ENCODE peak calls at places on chromosomes 6 and 20, in five cellular contexts. T is HepG2, O is HEK293T, W is SK-N-SH, N is K562. Y is an unnamed sample.

GRCh38 chr6:135291288-135292116 is 110.4 kb downstream of the MYB start:
- DNase-seq in T (peak), O (no peak), W (no peak), N (peak), Y (no peak)

GRCh38 chr20:41177636-41178035 is 40.3 kb downstream of the PLCG1 start:
- DNase-seq in T (no peak), O (no peak), W (no peak), N (no peak), Y (no peak)

GRCh38 chr6:170007468-170008240 is 256.2 kb downstream of the ERMARD start:
- DNase-seq in T (no peak), O (no peak), W (peak), N (no peak), Y (no peak)

GRCh38 chr6:150303256-150303655 is 65.6 kb upstream of the IYD start:
- DNase-seq in T (no peak), O (no peak), W (no peak), N (no peak), Y (no peak)

GRCh38 chr20:3786665-3787639 is at the start of gene CENPB:
- DNase-seq in T (peak), O (peak), W (peak), N (peak), Y (no peak)

GRCh38 chr6:33000053-33000452 is 9.3 kb downstream of the HLA-DOA start:
- DNase-seq in T (peak), O (peak), W (no peak), N (no peak), Y (no peak)

GRCh38 chr20:21380711-21381110 is 16.6 kb downstream of the NKX2-4 start:
- DNase-seq in T (no peak), O (no peak), W (no peak), N (no peak), Y (no peak)

GRCh38 chr6:1461736-1462135 is 72.4 kb downstream of the FOXF2 start:
- DNase-seq in T (no peak), O (no peak), W (no peak), N (no peak), Y (no peak)

GRCh38 chr6:54191460-54191859 is 80.2 kb downstream of the MLIP start:
- DNase-seq in T (no peak), O (no peak), W (no peak), N (no peak), Y (no peak)

GRCh38 chr20:1900321-1900791 is 5.1 kb downstream of the SIRPA start:
- DNase-seq in T (peak), O (peak), W (peak), N (peak), Y (no peak)

GRCh38 chr6:116251568-116252384 is 2.1 kb downstream of the TSPYL4 start:
- DNase-seq in T (no peak), O (no peak), W (no peak), N (no peak), Y (no peak)

GRCh38 chr6:88866856-88867255 is 96.6 kb downstream of the RNGTT start:
- DNase-seq in T (no peak), O (no peak), W (no peak), N (no peak), Y (no peak)

GRCh38 chr6:137240168-137240567 is 21.0 kb upstream of the IFNGR1 start:
- DNase-seq in T (peak), O (no peak), W (no peak), N (no peak), Y (no peak)

GRCh38 chr6:7691675-7692452 is 34.0 kb upstream of the BMP6 start:
- DNase-seq in T (peak), O (no peak), W (no peak), N (peak), Y (no peak)

GRCh38 chr6:53651764-53652401 is 13.7 kb downstream of the KLHL31 start:
- DNase-seq in T (peak), O (peak), W (peak), N (no peak), Y (no peak)

GRCh38 chr20:64160536-64161495 is 3.4 kb upstream of the MYT1 start:
- DNase-seq in T (no peak), O (no peak), W (no peak), N (no peak), Y (no peak)

GRCh38 chr6:157281570-157281969 is 41.7 kb downstream of the TMEM242 start:
- DNase-seq in T (no peak), O (no peak), W (peak), N (peak), Y (no peak)

GRCh38 chr20:17882065-17882833 is 86.3 kb downstream of the SNX5 start:
- DNase-seq in T (peak), O (no peak), W (no peak), N (no peak), Y (no peak)

GRCh38 chr20:5674176-5674660 is 76.0 kb upstream of the SHLD1 start:
- DNase-seq in T (peak), O (no peak), W (no peak), N (no peak), Y (peak)

DNA sequence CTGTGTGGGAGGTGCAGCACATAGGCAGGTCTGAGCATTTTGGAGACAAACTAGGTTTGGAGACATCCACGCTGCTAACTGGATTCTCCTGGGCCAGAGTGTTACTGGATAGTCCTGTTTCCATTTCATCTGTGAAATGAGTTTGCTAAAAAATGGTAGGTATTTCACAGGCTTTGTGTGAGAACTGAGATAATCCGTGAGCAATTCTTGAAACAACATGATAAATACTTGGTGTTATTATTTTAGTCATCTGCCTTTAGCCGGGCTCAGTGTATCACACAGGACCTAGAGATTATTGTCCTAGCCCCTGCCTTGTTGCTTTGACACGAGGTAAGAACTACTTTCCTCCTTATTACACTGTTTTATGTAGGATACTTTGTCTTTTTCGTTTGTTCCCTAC is 63.0 kb downstream of the PRR18 start:
- DNase-seq in T (no peak), O (no peak), W (no peak), N (no peak), Y (no peak)
- TF ChIP-seq FOXM1 in T (no peak), O (no peak), W (no peak), N (no peak), Y (no peak)

GRCh38 chr6:16653226-16653625 is 108.0 kb downstream of the ATXN1 start:
- DNase-seq in T (no peak), O (no peak), W (no peak), N (no peak), Y (no peak)
- TF ChIP-seq FOXM1 in T (no peak), O (no peak), W (no peak), N (no peak), Y (no peak)

DNA sequence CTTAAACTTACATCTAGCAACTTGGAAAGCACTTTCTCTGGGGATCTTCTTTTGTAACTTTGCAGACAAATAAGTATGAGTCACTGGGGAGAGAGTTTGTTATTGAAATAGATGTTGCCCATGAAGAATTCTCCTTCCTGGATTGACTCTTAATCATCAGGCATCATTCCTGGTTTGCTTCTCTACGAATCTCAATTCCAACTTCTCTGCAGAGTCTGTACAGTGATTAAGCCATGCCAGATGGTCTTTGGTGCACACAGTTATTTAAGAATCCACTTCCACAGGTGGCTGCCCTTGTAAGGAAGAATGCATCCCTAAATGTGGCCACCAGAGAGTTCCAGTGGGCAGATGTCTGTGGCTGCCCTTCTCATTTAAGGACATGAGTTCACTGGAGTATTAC is 25.7 kb downstream of the MYCT1 start:
- DNase-seq in T (no peak), O (no peak), W (no peak), N (no peak), Y (no peak)
- TF ChIP-seq FOXM1 in T (no peak), O (no peak), W (no peak), N (no peak), Y (no peak)

DNA sequence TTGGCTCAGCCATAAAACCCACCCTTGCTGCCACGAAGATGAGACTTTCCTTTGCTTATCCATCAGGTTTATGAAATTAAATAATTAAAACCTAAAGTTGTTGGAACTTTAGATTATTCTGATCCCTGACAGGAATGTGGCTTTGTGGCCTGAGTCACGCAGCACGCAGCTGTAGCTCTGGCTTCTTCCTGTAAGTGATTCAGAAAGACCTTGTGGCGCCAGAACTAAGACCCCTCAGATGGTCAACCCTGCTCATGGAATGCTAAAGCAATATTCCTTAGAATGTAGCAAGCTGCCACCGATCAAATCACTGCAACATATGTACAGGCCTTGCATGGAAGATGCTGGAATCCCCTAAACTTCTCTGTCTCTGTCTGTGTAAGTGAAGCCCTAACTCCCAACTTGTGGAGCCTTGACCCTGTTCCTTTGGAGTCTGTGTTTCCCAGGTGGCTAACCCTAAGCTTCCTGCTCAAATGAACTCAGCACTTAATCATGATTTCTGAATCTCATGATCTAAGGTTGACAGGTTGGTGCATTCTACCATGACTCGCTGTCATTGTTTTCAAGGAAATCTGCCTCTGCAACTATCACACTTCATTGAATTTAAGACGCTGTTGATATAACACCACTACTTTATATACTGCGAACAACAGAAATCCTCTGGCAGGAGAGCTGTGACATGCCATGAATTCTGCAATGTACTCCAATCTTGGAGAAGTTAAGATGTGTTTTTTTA is 111.2 kb upstream of the CST7 start:
- DNase-seq in T (no peak), O (no peak), W (no peak), N (no peak), Y (no peak)
- TF ChIP-seq FOXM1 in T (no peak), O (no peak), W (no peak), N (no peak), Y (no peak)

GRCh38 chr6:132399376-132400074 is 1.8 kb downstream of the MOXD1 start:
- DNase-seq in T (no peak), O (no peak), W (no peak), N (no peak), Y (no peak)
- TF ChIP-seq FOXM1 in T (no peak), O (no peak), W (no peak), N (no peak), Y (no peak)

GRCh38 chr6:21599074-21599639 is 5.6 kb downstream of the SOX4 start:
- DNase-seq in T (no peak), O (no peak), W (no peak), N (no peak), Y (no peak)

GRCh38 chr6:21603516-21603952 is 10.0 kb downstream of the SOX4 start:
- DNase-seq in T (no peak), O (no peak), W (no peak), N (no peak), Y (no peak)

GRCh38 chr6:21598662-21599061 is 5.1 kb downstream of the SOX4 start:
- DNase-seq in T (no peak), O (no peak), W (no peak), N (no peak), Y (no peak)

GRCh38 chr6:21601932-21602390 is 8.4 kb downstream of the SOX4 start:
- DNase-seq in T (no peak), O (no peak), W (no peak), N (no peak), Y (no peak)

DNA sequence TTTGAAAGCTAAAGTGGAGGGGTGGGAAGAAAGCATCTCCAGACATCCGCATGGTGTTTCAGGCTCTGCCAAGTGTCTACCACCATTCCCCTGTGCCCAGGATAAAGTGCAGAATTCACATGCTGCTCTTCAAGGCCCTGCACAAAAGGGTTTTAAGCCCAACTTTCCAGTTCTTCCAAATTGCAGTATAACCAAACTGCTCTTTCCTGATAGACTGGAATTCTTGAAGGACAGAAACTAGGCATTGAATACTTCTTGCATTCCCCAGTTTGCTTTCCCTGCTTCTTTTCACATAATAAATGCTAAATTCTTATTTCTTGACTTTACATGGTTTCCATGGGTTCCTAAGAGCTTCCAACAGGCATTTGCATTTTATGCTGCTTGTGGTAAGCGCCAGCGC is 7.8 kb downstream of the SOX4 start:
- DNase-seq in T (no peak), O (no peak), W (no peak), N (no peak), Y (no peak)
- TF ChIP-seq FOXM1 in T (no peak), O (no peak), W (no peak), N (no peak), Y (no peak)

DNA sequence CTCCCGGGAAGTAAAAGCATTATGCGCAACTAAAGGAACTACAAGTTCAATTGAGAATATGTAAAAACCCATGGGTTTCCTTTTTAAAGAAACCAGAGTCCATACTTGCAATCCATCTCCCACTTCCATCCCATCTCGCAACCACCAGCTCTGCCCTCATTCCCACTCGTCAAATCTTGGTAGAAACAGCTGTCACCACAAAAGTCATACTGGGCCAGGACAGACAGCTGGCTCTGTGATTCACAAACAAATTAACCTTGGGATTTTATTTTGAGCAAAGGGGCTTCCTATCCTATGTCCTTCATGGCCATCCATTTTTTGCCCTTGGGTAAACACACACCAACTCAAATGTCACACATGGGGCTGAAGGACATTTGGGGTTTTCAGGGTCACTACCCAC is 81.4 kb downstream of the HAO1 start:
- DNase-seq in T (no peak), O (no peak), W (no peak), N (no peak), Y (no peak)
- TF ChIP-seq FOXM1 in T (no peak), O (no peak), W (no peak), N (no peak), Y (no peak)

GRCh38 chr20:36319356-36320260 is 13.5 kb downstream of the DLGAP4 start:
- DNase-seq in T (no peak), O (no peak), W (no peak), N (no peak), Y (no peak)

GRCh38 chr20:36318166-36318565 is 12.0 kb downstream of the DLGAP4 start:
- DNase-seq in T (no peak), O (no peak), W (peak), N (no peak), Y (no peak)

GRCh38 chr20:36320898-36321695 is 15.0 kb downstream of the DLGAP4 start:
- DNase-seq in T (no peak), O (no peak), W (no peak), N (no peak), Y (no peak)

GRCh38 chr20:36322131-36322530 is 16.0 kb downstream of the DLGAP4 start:
- DNase-seq in T (no peak), O (no peak), W (no peak), N (no peak), Y (no peak)

GRCh38 chr20:36320261-36320897 is 14.2 kb downstream of the DLGAP4 start:
- DNase-seq in T (no peak), O (no peak), W (no peak), N (no peak), Y (no peak)
- TF ChIP-seq FOXM1 in T (no peak), O (no peak), W (no peak), N (no peak), Y (no peak)

Y was measured in GM12878.